ENCODE peak calls at places on chromosomes 4 and X, in ten cellular contexts. K is tibial artery, U is cardiac muscle cell, M is osteoblast, Z is sigmoid colon, G is lung, T is tibial nerve, H is ascending aorta, O is adipocyte, S is heart left ventricle. E is an unnamed sample.
A peak's percentile ranks its signal among the peaks of the same experiment; 100 is the strongest.

GRCh38 chrX:35919536-35920309 is at the start of gene CFAP47:
- DNase-seq in K (peak; percentile 61), U (peak; percentile 82), M (no peak), Z (no peak), G (peak; percentile 36), T (no peak), H (no peak), O (no peak), S (peak; percentile 26), E (no peak)

GRCh38 chr4:1351854-1352633 is 5.0 kb downstream of the UVSSA start:
- DNase-seq in K (peak; percentile 87), U (peak; percentile 90), M (peak; percentile 99), Z (peak; percentile 91), G (peak; percentile 90), T (peak; percentile 91), H (no peak), O (peak; percentile 93), S (peak; percentile 89), E (peak; percentile 88)

GRCh38 chr4:74628808-74629616 is 165.3 kb downstream of the BTC start:
- DNase-seq in K (no peak), U (no peak), M (peak; percentile 60), Z (no peak), G (no peak), T (no peak), H (no peak), O (no peak), S (no peak), E (no peak)

GRCh38 chrX:16487620-16488380 is 162.2 kb upstream of the S100G start:
- DNase-seq in K (no peak), U (no peak), M (no peak), Z (no peak), G (no peak), T (no peak), H (no peak), O (peak; percentile 17), S (no peak), E (no peak)

GRCh38 chr4:8267077-8267476 is 2.5 kb upstream of the HTRA3 start:
- DNase-seq in K (no peak), U (peak; percentile 69), M (peak; percentile 98), Z (peak; percentile 90), G (peak; percentile 68), T (peak; percentile 67), H (no peak), O (peak; percentile 12), S (peak; percentile 90), E (no peak)

GRCh38 chrX:11064851-11065600 is 46.1 kb upstream of the HCCS start:
- DNase-seq in K (no peak), U (no peak), M (peak; percentile 58), Z (no peak), G (no peak), T (no peak), H (no peak), O (peak; percentile 84), S (no peak), E (no peak)

GRCh38 chrX:96770315-96770714 is 85.7 kb downstream of the DIAPH2 start:
- DNase-seq in K (no peak), U (peak; percentile 24), M (peak; percentile 43), Z (no peak), G (no peak), T (no peak), H (no peak), O (peak; percentile 64), S (no peak), E (peak; percentile 19)

GRCh38 chr4:174286870-174287269 is 3.2 kb downstream of the CEP44 start:
- DNase-seq in K (no peak), U (no peak), M (no peak), Z (no peak), G (no peak), T (no peak), H (no peak), O (no peak), S (no peak), E (no peak)

GRCh38 chrX:49029876-49030275 is 13.3 kb downstream of the TFE3 start:
- DNase-seq in K (no peak), U (no peak), M (peak; percentile 60), Z (no peak), G (no peak), T (no peak), H (no peak), O (no peak), S (no peak), E (no peak)

GRCh38 chrX:57137481-57137880 is 284 bp upstream of the SPIN2A start:
- DNase-seq in K (no peak), U (peak; percentile 23), M (peak; percentile 47), Z (no peak), G (no peak), T (no peak), H (no peak), O (peak; percentile 52), S (no peak), E (no peak)

GRCh38 chrX:12570859-12571501 is 220.2 kb upstream of the PRPS2 start:
- DNase-seq in K (no peak), U (no peak), M (no peak), Z (no peak), G (no peak), T (no peak), H (no peak), O (no peak), S (no peak), E (no peak)

GRCh38 chr4:71855944-71856343 is 72.1 kb upstream of the GC start:
- DNase-seq in K (no peak), U (no peak), M (no peak), Z (no peak), G (no peak), T (no peak), H (no peak), O (no peak), S (no peak), E (no peak)

GRCh38 chr4:55121246-55121645 is 4.1 kb downstream of the KDR start:
- DNase-seq in K (no peak), U (no peak), M (no peak), Z (no peak), G (no peak), T (no peak), H (no peak), O (no peak), S (no peak), E (no peak)

GRCh38 chr4:89136525-89136924 is 25.2 kb downstream of the TIGD2 start:
- DNase-seq in K (no peak), U (no peak), M (no peak), Z (no peak), G (no peak), T (no peak), H (no peak), O (peak; percentile 53), S (no peak), E (no peak)

DNA sequence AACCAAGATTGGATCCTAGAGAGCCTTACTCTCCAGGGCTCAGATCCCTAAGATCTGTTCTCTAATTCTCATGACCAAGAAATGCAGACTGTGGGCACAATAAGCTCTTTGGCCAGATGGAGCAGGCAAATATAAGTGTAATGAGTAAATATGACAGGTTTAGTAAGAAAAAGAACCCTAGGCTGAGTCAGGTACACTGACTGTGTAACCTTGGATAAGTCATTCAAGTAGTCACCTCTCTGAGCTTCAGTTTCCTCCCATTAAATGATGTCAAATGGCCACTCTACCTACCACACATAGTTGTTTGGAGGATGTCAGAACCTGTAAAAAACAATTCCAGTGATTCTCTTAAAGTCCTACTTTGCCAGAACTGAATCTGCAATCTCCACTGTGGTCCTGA is 8.3 kb upstream of the EDA start:
- DNase-seq in K (no peak), U (no peak), M (no peak), Z (no peak), G (no peak), T (no peak), H (no peak), O (no peak), S (no peak), E (no peak)
- H3K27me3 ChIP-seq in K (no peaks in the 10 kb centered on the region), U (no peaks in the 10 kb centered on the region), M (peaks cover 21% of the 10 kb centered on the region), Z (no peaks in the 10 kb centered on the region), G (peaks cover 3% of the 10 kb centered on the region), T (peaks cover 4% of the 10 kb centered on the region), H (no peaks in the 10 kb centered on the region), O (peaks cover 27% of the 10 kb centered on the region), S (peaks cover 20% of the 10 kb centered on the region), E (no peaks in the 10 kb centered on the region)

DNA sequence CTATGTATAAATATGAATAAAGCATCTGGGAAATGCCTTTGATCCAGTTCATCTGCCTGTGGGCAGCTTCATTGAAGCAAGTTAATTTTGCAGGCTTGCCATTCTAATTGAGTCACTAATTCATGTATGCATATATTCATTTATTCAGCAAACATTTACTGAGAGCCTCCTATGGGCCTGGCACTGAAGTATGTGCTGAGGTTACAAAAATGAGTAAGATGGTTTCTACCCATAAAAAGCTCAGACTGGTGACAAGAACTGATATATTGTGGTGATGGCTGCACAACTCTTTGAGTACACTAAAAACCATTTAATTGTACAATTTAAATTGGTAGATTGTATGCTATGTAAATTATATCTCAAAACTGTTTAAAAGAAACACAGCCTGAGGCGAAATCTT is 1.1 kb upstream of the MRPL1 start:
- DNase-seq in K (no peak), U (no peak), M (peak; percentile 48), Z (no peak), G (no peak), T (no peak), H (no peak), O (no peak), S (no peak), E (no peak)
- H3K4me3 ChIP-seq in K (peak overlapping the region; percentile 65), U (peak overlapping the region; percentile 43), M (peak overlapping the region; percentile 99), Z (no peak overlapping the region), G (no peak overlapping the region), T (peak overlapping the region; percentile 61), H (peak overlapping the region; percentile 49), O (peak overlapping the region; percentile 98), S (no peak overlapping the region), E (peak overlapping the region; percentile 96)

DNA sequence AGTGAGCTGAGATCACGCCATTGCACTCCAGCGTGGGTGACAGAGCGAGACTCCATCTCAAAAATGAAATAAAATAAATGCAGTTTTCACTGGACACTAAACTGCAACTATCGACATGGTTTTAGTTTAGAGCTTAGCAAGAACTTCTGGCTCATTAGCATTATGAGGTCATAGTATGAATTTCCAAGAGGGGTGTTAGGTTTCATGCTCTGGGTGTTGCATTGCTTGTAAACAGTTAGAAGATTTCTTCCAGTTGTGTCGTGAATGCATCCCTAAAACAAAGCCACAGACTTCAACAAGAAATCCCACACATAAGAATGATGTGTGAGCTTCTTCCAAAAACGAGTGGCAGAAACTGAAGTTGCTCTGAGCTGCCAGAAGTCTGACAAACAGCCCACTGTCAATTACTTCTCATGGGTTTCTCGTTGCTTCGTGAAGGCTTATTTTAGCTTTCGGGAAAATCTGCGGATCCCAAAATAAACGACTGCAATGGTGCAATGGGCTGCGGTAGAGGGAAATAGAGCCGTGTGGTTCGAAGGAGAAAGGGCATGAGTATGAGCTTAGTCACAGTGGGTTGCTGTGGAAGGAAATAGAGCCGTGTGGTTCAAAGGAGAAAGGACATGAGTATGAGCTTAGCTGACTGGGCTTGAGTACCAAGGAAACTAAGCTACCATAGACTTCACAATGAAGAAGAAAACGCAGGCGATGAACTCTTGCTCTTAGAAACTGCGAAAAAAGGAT is 354.9 kb downstream of the DHRSX start:
- DNase-seq in K (no peak), U (no peak), M (no peak), Z (no peak), G (no peak), T (no peak), H (no peak), O (no peak), S (no peak), E (no peak)
- H3K9me3 ChIP-seq in K (no peaks in the 10 kb centered on the region), U (no peaks in the 10 kb centered on the region), M (no peaks in the 10 kb centered on the region), Z (peaks cover 8% of the 10 kb centered on the region), G (peaks cover 2% of the 10 kb centered on the region), T (peaks cover 53% of the 10 kb centered on the region), H (no peaks in the 10 kb centered on the region), O (peaks cover 7% of the 10 kb centered on the region), S (peaks cover 9% of the 10 kb centered on the region), E (no peaks in the 10 kb centered on the region)

DNA sequence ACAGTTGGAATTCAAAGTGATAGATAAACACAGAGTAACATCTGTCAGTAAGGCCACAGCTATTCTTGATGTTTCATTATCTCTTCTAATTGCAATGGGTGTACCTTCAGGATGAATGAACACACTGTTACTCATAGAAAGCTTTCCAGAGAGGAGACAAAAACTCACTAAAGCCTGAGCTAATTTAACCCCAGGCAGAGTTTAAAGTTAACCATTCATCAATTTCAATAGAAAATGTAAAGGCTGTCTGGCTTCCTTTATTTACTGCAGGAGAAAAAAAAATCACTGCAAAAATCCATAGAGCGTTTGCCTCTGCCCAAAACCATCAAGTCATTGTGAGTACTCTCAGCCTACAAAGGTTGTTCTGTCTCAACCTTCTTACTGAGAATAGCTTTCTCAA is 376.9 kb downstream of the PPP4R3C start:
- DNase-seq in K (no peak), U (no peak), M (peak; percentile 8), Z (no peak), G (no peak), T (no peak), H (no peak), O (no peak), S (no peak), E (no peak)
- H3K27me3 ChIP-seq in K (no peaks in the 10 kb centered on the region), U (no peaks in the 10 kb centered on the region), M (no peaks in the 10 kb centered on the region), Z (no peaks in the 10 kb centered on the region), G (no peaks in the 10 kb centered on the region), T (no peaks in the 10 kb centered on the region), H (no peaks in the 10 kb centered on the region), O (no peaks in the 10 kb centered on the region), S (no peaks in the 10 kb centered on the region), E (no peaks in the 10 kb centered on the region)